ENCODE peak calls at places on chromosomes 3 and 15, in seven cellular contexts. A, S, P, V, W, J and O are unnamed samples.

GRCh38 chr15:92810418-92811138 is 89.5 kb upstream of the CHD2 start:
- DNase-seq in A (no peak), W (peak; percentile 75), J (no peak), P (no peak), S (peak; percentile 83), V (peak; percentile 12), O (peak; percentile 62)

GRCh38 chr3:44042772-44043171 is 198.9 kb upstream of the TOPAZ1 start:
- DNase-seq in V (no peak), P (no peak), A (no peak), S (no peak), W (no peak), J (no peak), O (no peak)

GRCh38 chr3:116777181-116777840 is 67.7 kb downstream of the TUSC7 start:
- DNase-seq in J (no peak), W (peak; percentile 3), P (no peak), S (no peak), V (peak; percentile 20), A (no peak), O (no peak)

GRCh38 chr15:65377976-65378366 is at the start of gene IGDCC3:
- DNase-seq in J (peak; percentile 82), A (no peak), S (no peak), W (no peak), V (peak; percentile 13), P (no peak), O (no peak)

GRCh38 chr15:42228036-42228435 is 19.9 kb upstream of the VPS39 start:
- DNase-seq in A (no peak), S (no peak), J (no peak), W (no peak), V (no peak), P (no peak), O (no peak)

GRCh38 chr3:174960898-174961297 is 101.8 kb downstream of the NAALADL2 start:
- DNase-seq in J (no peak), W (no peak), P (no peak), A (no peak), V (no peak), S (no peak), O (no peak)

GRCh38 chr3:52136513-52136912 is 17.7 kb downstream of the POC1A start:
- DNase-seq in J (no peak), V (no peak), A (no peak), P (no peak), S (no peak), W (no peak), O (peak; percentile 53)

GRCh38 chr3:40387001-40387894 is at the start of gene ENTPD3:
- DNase-seq in S (peak; percentile 75), W (peak; percentile 39), P (peak; percentile 14), J (peak; percentile 15), A (peak; percentile 30), V (peak; percentile 60), O (no peak)

GRCh38 chr3:149523899-149524298 is 49.4 kb downstream of the TM4SF4 start:
- DNase-seq in V (no peak), S (no peak), W (no peak), J (no peak), A (no peak), P (no peak), O (no peak)

GRCh38 chr3:149532463-149533180 is 58.1 kb downstream of the TM4SF4 start:
- DNase-seq in S (no peak), A (no peak), V (no peak), J (no peak), W (no peak), P (no peak), O (no peak)

GRCh38 chr3:149528344-149528657 is 53.8 kb downstream of the TM4SF4 start:
- DNase-seq in A (no peak), S (no peak), P (no peak), V (no peak), W (no peak), J (no peak), O (no peak)

GRCh38 chr3:149529099-149529498 is 54.6 kb downstream of the TM4SF4 start:
- DNase-seq in J (no peak), P (no peak), S (no peak), V (peak; percentile 37), W (peak; percentile 63), A (no peak), O (no peak)

GRCh38 chr3:149527531-149528343 is 53.2 kb downstream of the TM4SF4 start:
- DNase-seq in J (no peak), V (peak; percentile 38), P (no peak), W (no peak), A (no peak), S (no peak), O (no peak)
- H3K27ac ChIP-seq in J (no peak overlapping the region), V (peak overlapping the region; percentile 12), P (no peak overlapping the region), W (no peak overlapping the region), A (no peak overlapping the region), S (no peak overlapping the region), O (peak overlapping the region; percentile 17)

GRCh38 chr15:67084561-67084960 is 19.2 kb downstream of the SMAD3 start:
- DNase-seq in A (no peak), J (no peak), P (no peak), S (no peak), W (no peak), V (no peak), O (no peak)

GRCh38 chr15:67085818-67086649 is 20.6 kb downstream of the SMAD3 start:
- DNase-seq in P (no peak), V (peak; percentile 92), A (no peak), S (no peak), J (no peak), W (peak; percentile 88), O (no peak)

GRCh38 chr15:67086650-67086941 is 21.2 kb downstream of the SMAD3 start:
- DNase-seq in V (no peak), S (no peak), A (no peak), P (no peak), W (no peak), J (no peak), O (no peak)

GRCh38 chr15:67083135-67083766 is 17.8 kb downstream of the SMAD3 start:
- DNase-seq in W (no peak), A (no peak), S (no peak), J (no peak), P (no peak), V (peak; percentile 74), O (no peak)

DNA sequence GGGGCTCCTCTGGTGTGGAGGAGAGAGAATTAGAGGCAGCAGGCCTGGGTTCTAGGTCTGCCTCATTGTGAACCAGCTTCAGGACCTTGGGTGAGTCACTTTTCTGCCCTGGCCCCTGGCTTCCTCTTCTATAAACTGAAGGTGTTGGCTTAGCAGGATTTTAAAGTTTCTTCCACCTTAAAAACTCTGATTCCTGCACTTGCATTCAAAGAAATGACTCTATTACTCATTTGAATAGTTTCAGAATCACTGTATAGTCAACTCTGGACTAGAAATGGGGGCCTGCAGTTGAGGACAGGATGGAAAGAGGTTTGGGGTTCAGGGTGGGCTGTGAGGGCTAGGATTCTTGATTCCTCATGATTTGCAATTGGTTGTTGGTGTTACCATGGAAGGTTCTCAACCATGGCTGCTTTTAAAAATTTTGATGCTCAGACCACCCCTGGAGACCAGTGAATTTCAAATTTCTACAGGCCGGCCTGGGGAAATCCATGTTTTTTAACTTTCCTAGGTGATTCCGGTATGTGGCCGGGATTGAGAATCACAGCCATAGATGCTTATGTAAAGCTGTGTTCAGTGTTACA is 19.9 kb downstream of the SMAD3 start:
- DNase-seq in V (peak; percentile 37), W (no peak), P (no peak), S (no peak), J (no peak), A (no peak), O (no peak)
- H3K4me1 ChIP-seq in V (peaks cover 70% of the 10 kb centered on the region), W (peaks cover 51% of the 10 kb centered on the region), P (peaks cover 80% of the 10 kb centered on the region), S (peaks cover 100% of the 10 kb centered on the region), J (peaks cover 6% of the 10 kb centered on the region), A (peaks cover 70% of the 10 kb centered on the region), O (peaks cover 95% of the 10 kb centered on the region)

GRCh38 chr3:24232784-24233183 is 261.9 kb downstream of the THRB start:
- DNase-seq in S (no peak), P (no peak), J (no peak), A (no peak), V (no peak), W (no peak), O (no peak)
- H3K27ac ChIP-seq in S (no peak overlapping the region), P (no peak overlapping the region), J (no peak overlapping the region), A (no peak overlapping the region), V (no peak overlapping the region), W (no peak overlapping the region), O (no peak overlapping the region)

DNA sequence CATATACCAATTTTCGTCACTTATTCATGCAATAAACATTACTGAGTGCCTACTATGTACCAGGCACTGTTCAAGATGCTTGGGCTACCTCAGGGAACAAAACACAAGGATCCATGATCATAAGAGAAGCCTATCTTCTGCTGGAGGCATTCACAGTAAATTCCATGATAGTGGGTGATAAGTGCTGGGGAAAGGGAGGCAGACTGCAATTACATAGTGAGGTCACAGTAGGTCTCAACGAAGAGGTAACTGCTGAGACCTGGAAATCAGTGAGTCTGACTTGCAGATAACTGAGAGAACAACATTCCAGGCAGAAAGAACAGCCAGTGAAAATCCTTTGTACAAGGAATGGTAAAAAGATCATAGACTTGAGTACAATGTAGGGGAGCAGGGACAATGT is 33.6 kb downstream of the RAF1 start:
- DNase-seq in V (no peak), W (no peak), P (no peak), J (no peak), S (no peak), A (no peak), O (no peak)
- H3K4me1 ChIP-seq in V (peaks cover 18% of the 10 kb centered on the region), W (no peaks in the 10 kb centered on the region), P (peaks cover 4% of the 10 kb centered on the region), J (no peaks in the 10 kb centered on the region), S (peaks cover 72% of the 10 kb centered on the region), A (peaks cover 23% of the 10 kb centered on the region), O (peaks cover 58% of the 10 kb centered on the region)

DNA sequence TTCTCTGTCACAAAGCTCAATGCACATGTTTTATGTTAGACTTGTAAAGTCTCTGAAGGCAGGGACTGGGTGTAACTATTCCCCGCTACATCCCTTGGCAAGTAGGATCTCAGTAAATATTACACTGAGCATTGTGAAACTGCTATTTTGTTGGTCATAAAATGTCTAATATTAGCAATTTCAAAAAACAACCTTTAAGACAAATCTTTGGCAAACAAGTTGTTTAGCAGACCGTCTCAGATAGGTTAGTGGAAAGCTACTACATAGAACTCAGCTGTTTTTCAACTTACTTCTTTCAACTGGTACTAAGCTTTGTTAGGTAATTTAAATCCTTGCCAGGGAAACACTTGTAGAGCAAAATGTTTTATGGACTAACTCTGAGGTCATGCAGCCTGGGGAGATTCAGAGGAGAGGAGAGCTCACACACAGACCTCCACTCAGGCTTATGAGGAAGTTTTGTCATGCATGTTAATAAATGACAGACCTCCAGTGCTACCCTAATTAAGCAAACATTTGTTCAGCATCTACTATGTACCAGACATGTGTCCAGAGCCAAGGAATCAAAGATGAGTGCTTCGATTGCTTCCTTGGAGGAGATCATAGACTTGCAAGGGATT is 61.6 kb upstream of the STAC start:
- DNase-seq in S (no peak), W (no peak), P (no peak), A (no peak), J (no peak), V (no peak), O (no peak)
- H3K27ac ChIP-seq in S (no peak overlapping the region), W (no peak overlapping the region), P (no peak overlapping the region), A (no peak overlapping the region), J (no peak overlapping the region), V (no peak overlapping the region), O (no peak overlapping the region)

DNA sequence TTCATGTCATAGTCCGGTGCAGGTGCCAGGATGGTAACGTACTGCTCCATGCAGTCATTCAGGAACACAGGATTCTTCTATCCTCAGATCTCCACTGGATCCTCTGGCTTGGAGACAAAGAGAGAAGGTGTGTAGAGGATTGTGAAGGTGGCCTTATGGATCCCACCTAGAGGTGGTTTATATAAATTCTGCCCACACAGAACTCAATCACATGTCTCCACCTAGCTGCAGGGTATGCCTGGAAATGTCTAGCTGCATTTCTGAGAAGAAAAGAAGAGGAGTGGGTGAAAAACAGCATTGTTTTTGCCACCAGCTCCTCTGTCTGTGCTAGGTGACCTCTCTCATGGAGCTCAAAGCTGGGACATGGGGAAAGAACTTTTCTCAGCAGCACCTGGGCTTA is 478.7 kb downstream of the PDCD6IP start:
- DNase-seq in V (no peak), P (no peak), S (no peak), W (no peak), A (no peak), J (no peak), O (no peak)
- H3K4me1 ChIP-seq in V (no peaks in the 10 kb centered on the region), P (no peaks in the 10 kb centered on the region), S (no peaks in the 10 kb centered on the region), W (no peaks in the 10 kb centered on the region), A (no peaks in the 10 kb centered on the region), J (no peaks in the 10 kb centered on the region), O (no peaks in the 10 kb centered on the region)